ENCODE peak calls at places on chromosome 5, in eight cellular contexts. A, M, K, N, B, C, D and Y are unnamed samples.

GRCh38 chr5:139760066-139761056 is 35.2 kb upstream of the PSD2 start:
- DNase-seq in A (peak), M (peak), K (no peak), N (no peak), B (peak), C (no peak), D (peak), Y (no peak)

GRCh38 chr5:38651806-38652205 is 95.4 kb upstream of the LIFR start:
- DNase-seq in A (no peak), M (no peak), K (no peak), N (no peak), B (no peak), C (no peak), D (no peak), Y (no peak)

GRCh38 chr5:107449369-107449768 is 221.4 kb downstream of the EFNA5 start:
- DNase-seq in A (no peak), M (no peak), K (no peak), N (no peak), B (no peak), C (no peak), D (no peak), Y (no peak)

GRCh38 chr5:95969646-95970358 is 8.2 kb upstream of the ELL2 start:
- DNase-seq in A (no peak), M (peak), K (no peak), N (no peak), B (no peak), C (no peak), D (peak), Y (no peak)

GRCh38 chr5:79759436-79759835 is 69.8 kb downstream of the CMYA5 start:
- DNase-seq in A (no peak), M (peak), K (no peak), N (no peak), B (peak), C (no peak), D (peak), Y (no peak)

GRCh38 chr5:3650315-3650714 is 54.7 kb downstream of the IRX1 start:
- DNase-seq in A (no peak), M (no peak), K (no peak), N (no peak), B (no peak), C (no peak), D (no peak), Y (no peak)

GRCh38 chr5:138611295-138612220 is 36.4 kb upstream of the HSPA9 start:
- DNase-seq in A (peak), M (no peak), K (no peak), N (no peak), B (no peak), C (peak), D (no peak), Y (no peak)

GRCh38 chr5:160245506-160246100 is 16.3 kb downstream of the FABP6 start:
- DNase-seq in A (peak), M (no peak), K (no peak), N (no peak), B (no peak), C (no peak), D (no peak), Y (no peak)

GRCh38 chr5:9361835-9362234 is 184.0 kb downstream of the SEMA5A start:
- DNase-seq in A (peak), M (peak), K (no peak), N (peak), B (peak), C (no peak), D (peak), Y (peak)